ENCODE peak calls at places on chromosomes 12 and 14, in six cellular contexts. T, U, E, X, F and L are unnamed samples. For H3K4me1, the result is how much of the 10 kb centered on the place peaks cover.

GRCh38 chr12:5554711-5555110 is 122.8 kb downstream of the NTF3 start:
- DNase-seq in X (no peak), F (peak), E (peak), T (no peak), U (no peak), L (no peak)

GRCh38 chr12:93336344-93336743 is 41.4 kb upstream of the NUDT4 start:
- DNase-seq in X (no peak), T (peak), F (peak), U (no peak), E (peak), L (peak)

GRCh38 chr12:4307593-4308333 is 13.2 kb upstream of the TIGAR start:
- DNase-seq in T (peak), U (peak), F (peak), E (peak), X (peak), L (peak)

GRCh38 chr14:72598328-72598727 is 295.6 kb downstream of the DPF3 start:
- DNase-seq in E (no peak), U (no peak), T (no peak), X (no peak), F (no peak), L (no peak)

GRCh38 chr12:90010089-90010488 is 301.5 kb upstream of the ATP2B1 start:
- DNase-seq in T (no peak), F (peak), E (peak), X (no peak), U (no peak), L (peak)

GRCh38 chr12:124940393-124941169 is 26.1 kb upstream of the UBC start:
- DNase-seq in X (peak), T (peak), U (peak), E (peak), F (peak), L (peak)

GRCh38 chr14:75493580-75494130 is 28.6 kb upstream of the BATF start:
- DNase-seq in X (no peak), E (no peak), F (no peak), U (no peak), T (no peak), L (no peak)

GRCh38 chr12:99495797-99496196 is 151.8 kb upstream of the GARIN6 start:
- DNase-seq in U (no peak), T (no peak), F (no peak), E (no peak), X (no peak), L (no peak)

GRCh38 chr14:61662001-61662400 is 33.3 kb upstream of the HIF1A start:
- DNase-seq in T (no peak), F (no peak), X (no peak), E (peak), U (no peak), L (no peak)

GRCh38 chr14:95514131-95515079 is 2.0 kb downstream of the SYNE3 start:
- DNase-seq in X (peak), F (no peak), T (no peak), E (no peak), U (no peak), L (peak)

GRCh38 chr14:35337557-35338255 is 45.5 kb downstream of the PSMA6 start:
- DNase-seq in U (peak), F (no peak), T (no peak), E (no peak), X (peak), L (peak)

GRCh38 chr12:6604254-6605029 is 2.7 kb downstream of the CHD4 start:
- DNase-seq in T (no peak), X (no peak), E (no peak), F (no peak), U (no peak), L (no peak)

GRCh38 chr14:60648169-60648933 is 926 bp downstream of the SIX1 start:
- DNase-seq in E (peak), F (no peak), X (no peak), U (no peak), T (peak), L (peak)

GRCh38 chr14:102510616-102511520 is 1.3 kb upstream of the ANKRD9 start:
- DNase-seq in F (no peak), X (peak), T (peak), E (no peak), U (peak), L (peak)

GRCh38 chr12:100871335-100871734 is 76.8 kb downstream of the ANO4 start:
- DNase-seq in T (no peak), E (no peak), U (no peak), F (no peak), X (no peak), L (no peak)

GRCh38 chr12:51013441-51013840 is 12.7 kb downstream of the SLC11A2 start:
- DNase-seq in U (no peak), T (no peak), E (no peak), X (no peak), F (no peak), L (no peak)

GRCh38 chr14:104086661-104087461 is 1.4 kb downstream of the ASPG start:
- DNase-seq in T (no peak), U (peak), E (no peak), X (no peak), F (no peak), L (no peak)

GRCh38 chr14:90419200-90419599 is 22.4 kb downstream of the CALM1 start:
- DNase-seq in T (no peak), U (no peak), F (peak), E (peak), X (peak), L (no peak)

GRCh38 chr14:104460920-104461651 is 118.5 kb upstream of the C14orf180 start:
- DNase-seq in E (no peak), T (peak), F (no peak), U (peak), X (no peak), L (peak)

GRCh38 chr12:20220339-20220738 is 148.0 kb upstream of the PDE3A start:
- DNase-seq in T (no peak), X (no peak), E (peak), F (peak), U (no peak), L (peak)

GRCh38 chr14:77682158-77682553 is 25.7 kb downstream of the ALKBH1 start:
- DNase-seq in U (no peak), F (peak), E (peak), X (no peak), T (no peak), L (no peak)

GRCh38 chr12:46590991-46591703 is 218.6 kb upstream of the SLC38A2 start:
- DNase-seq in U (no peak), X (no peak), E (no peak), T (no peak), F (no peak), L (peak)

GRCh38 chr14:63938198-63939005 is 85.6 kb downstream of the SYNE2 start:
- DNase-seq in T (no peak), F (peak), E (peak), U (no peak), X (peak), L (no peak)

GRCh38 chr14:24695265-24696241 is 61.6 kb upstream of the GZMB start:
- DNase-seq in E (no peak), U (no peak), T (no peak), X (no peak), F (no peak), L (no peak)

GRCh38 chr12:93145086-93145485 is 216.0 kb upstream of the EEA1 start:
- DNase-seq in U (no peak), F (no peak), T (no peak), X (peak), E (peak), L (no peak)

GRCh38 chr12:28303192-28303591 is 112.9 kb downstream of the CCDC91 start:
- DNase-seq in E (no peak), T (no peak), X (no peak), F (no peak), U (no peak), L (no peak)

GRCh38 chr14:71243697-71244096 is 336.4 kb downstream of the PCNX1 start:
- DNase-seq in T (no peak), E (peak), F (peak), X (no peak), U (no peak), L (no peak)

GRCh38 chr14:22689186-22689585 is 45.0 kb upstream of the OR6J1 start:
- DNase-seq in T (no peak), F (peak), E (peak), U (no peak), X (peak), L (peak)

GRCh38 chr14:32938719-32939253 is at the start of gene NPAS3:
- DNase-seq in U (no peak), X (no peak), F (no peak), T (no peak), E (no peak), L (no peak)

GRCh38 chr12:55997535-55997859 is 421 bp downstream of the SUOX start:
- DNase-seq in F (peak), U (no peak), E (no peak), X (no peak), T (no peak), L (no peak)

GRCh38 chr12:55995366-55995765 is 1.7 kb upstream of the SUOX start:
- DNase-seq in E (no peak), U (no peak), X (no peak), F (no peak), T (no peak), L (no peak)

GRCh38 chr12:55996715-55997534 is at the start of gene SUOX:
- DNase-seq in E (peak), F (peak), X (peak), T (peak), U (peak), L (peak)

GRCh38 chr12:55993454-55993853 is 3.6 kb upstream of the SUOX start:
- DNase-seq in F (no peak), U (no peak), X (no peak), E (no peak), T (no peak), L (no peak)

DNA sequence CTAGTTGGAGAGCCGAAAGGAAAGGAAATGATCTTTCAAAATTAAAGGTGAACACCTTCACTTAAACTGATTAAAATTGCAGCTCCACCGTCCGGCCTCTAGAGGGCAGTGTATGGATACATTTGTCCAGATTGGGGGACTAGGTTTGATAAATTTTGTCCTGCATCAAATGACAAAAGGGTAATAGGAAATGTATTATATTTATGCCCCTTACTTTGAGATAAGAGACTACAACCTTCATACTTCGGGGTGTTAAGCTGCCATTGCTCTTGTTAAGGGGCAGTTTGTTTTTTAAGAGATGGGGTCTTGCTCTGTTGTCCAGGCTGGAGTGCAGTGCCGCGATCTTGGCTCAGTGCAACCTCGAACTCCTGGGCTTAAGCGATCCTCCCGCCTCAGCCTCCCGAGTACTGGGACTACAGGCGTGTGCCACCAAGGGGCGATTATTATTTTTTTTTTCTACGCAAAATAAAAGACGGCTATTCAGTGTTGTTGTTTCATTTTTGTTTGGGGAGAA is 818 bp upstream of the SUOX start:
- DNase-seq in T (peak), F (peak), E (peak), X (peak), U (peak), L (peak)
- H3K4me3 ChIP-seq in T (no peak), F (peak), E (peak), X (no peak), U (peak), L (no peak)

GRCh38 chr12:55933158-55933798 is 2.3 kb downstream of the DGKA start:
- DNase-seq in X (peak), F (peak), T (no peak), E (no peak), U (no peak), L (peak)
- H3K4me1 ChIP-seq in X (under half), F (under half), T (under half), E (under half), U (under half), L (under half)

GRCh38 chr12:132181570-132182200 is 37.4 kb downstream of the NOC4L start:
- DNase-seq in X (no peak), E (no peak), U (no peak), F (no peak), T (no peak), L (no peak)

GRCh38 chr12:132182711-132183365 is 38.6 kb downstream of the NOC4L start:
- DNase-seq in U (no peak), X (no peak), F (no peak), T (no peak), E (no peak), L (no peak)

GRCh38 chr12:132179431-132180362 is 35.4 kb downstream of the NOC4L start:
- DNase-seq in X (no peak), U (no peak), T (no peak), F (no peak), E (no peak), L (no peak)

GRCh38 chr12:132182206-132182710 is 38.0 kb downstream of the NOC4L start:
- DNase-seq in X (no peak), E (no peak), F (no peak), T (no peak), U (no peak), L (no peak)

DNA sequence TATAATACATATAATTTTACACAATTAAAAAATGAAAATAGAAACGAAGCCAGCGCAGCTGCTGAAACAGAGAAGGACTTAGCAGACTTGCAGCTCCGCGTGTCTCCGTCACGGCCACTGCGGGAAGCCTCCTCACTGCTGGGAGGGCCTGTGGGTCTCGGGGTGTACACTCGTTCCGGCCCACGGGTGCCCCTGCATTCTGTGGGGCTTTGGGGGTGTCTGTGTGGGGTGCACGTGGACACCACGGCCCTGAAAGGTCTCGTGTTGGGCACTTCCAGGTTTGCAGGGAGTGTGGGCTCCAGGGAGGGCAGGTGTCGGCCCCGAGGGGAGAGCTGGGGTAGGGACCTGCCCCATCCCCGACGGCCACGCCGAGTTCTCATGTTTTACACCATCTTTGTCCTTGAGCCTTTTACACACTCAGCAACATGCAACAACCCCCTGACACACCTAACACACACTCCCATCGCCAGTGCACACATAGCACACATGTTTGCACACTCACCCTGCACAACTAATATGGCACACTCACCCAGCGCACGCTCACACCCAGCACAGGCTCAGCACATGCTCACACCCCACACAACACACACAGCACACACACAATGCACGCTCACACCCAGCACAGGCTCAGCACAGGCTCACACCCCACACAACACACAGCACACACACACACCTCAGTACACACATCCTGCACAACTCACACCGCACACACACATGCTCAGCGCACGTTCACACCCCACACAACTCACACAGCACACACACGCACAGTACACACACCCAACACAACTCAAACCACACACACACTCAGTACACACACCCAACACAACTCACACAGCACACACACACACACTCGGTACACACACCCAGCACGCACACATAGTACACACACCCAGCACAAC is 36.6 kb downstream of the NOC4L start:
- DNase-seq in X (no peak), E (no peak), U (no peak), T (no peak), F (no peak), L (no peak)
- H3K23ac ChIP-seq in X (peak), E (no peak), U (no peak), T (peak), F (no peak), L (no peak)

GRCh38 chr12:47773062-47773857 is at the start of gene SLC48A1:
- DNase-seq in U (peak), T (peak), F (peak), X (peak), E (peak), L (peak)

GRCh38 chr12:47771304-47771703 is 1.7 kb upstream of the SLC48A1 start:
- DNase-seq in X (no peak), E (no peak), F (no peak), U (no peak), T (no peak), L (no peak)

GRCh38 chr12:47772094-47772660 is 861 bp upstream of the SLC48A1 start:
- DNase-seq in E (no peak), U (no peak), X (no peak), F (no peak), T (no peak), L (peak)

GRCh38 chr12:47773858-47774580 is 981 bp downstream of the SLC48A1 start:
- DNase-seq in E (no peak), U (no peak), X (no peak), F (no peak), T (no peak), L (no peak)

GRCh38 chr12:47772738-47773061 is 338 bp upstream of the SLC48A1 start:
- DNase-seq in T (no peak), E (no peak), X (no peak), U (no peak), F (no peak), L (no peak)
- H3K4me3 ChIP-seq in T (peak), E (peak), X (no peak), U (peak), F (peak), L (no peak)